ENCODE peak calls at places on chromosomes 5 and 9, in six cellular contexts. R is Peyer's patch, D is heart left ventricle, E is K562, U is HCT116, N is IMR-90. W is an unnamed sample. For H3K4me1 and H3K9me3, the result is how much of the 10 kb centered on the place peaks cover.

GRCh38 chr5:142743677-142744441 is 26.3 kb upstream of the ARHGAP26 start:
- DNase-seq in R (no peak), D (peak), E (no peak), U (no peak), N (peak), W (no peak)

GRCh38 chr5:96433066-96433447 is at the start of gene PCSK1:
- DNase-seq in R (no peak), D (no peak), E (no peak), U (no peak), N (no peak), W (no peak)

GRCh38 chr5:87268126-87268969 is 665 bp downstream of the RASA1 start:
- DNase-seq in R (peak), D (peak), E (peak), U (peak), N (peak), W (peak)

GRCh38 chr9:126722922-126723806 is 81.7 kb upstream of the ZBTB43 start:
- DNase-seq in R (peak), D (peak), E (peak), U (no peak), N (no peak), W (no peak)

GRCh38 chr9:132582786-132583583 is 579 bp downstream of the BARHL1 start:
- DNase-seq in R (no peak), D (no peak), E (no peak), U (no peak), N (no peak), W (no peak)

GRCh38 chr9:121895836-121896544 is 197.1 kb downstream of the TTLL11 start:
- DNase-seq in R (no peak), D (peak), E (no peak), U (no peak), N (peak), W (no peak)

GRCh38 chr5:16590685-16591084 is 26.1 kb downstream of the RETREG1 start:
- DNase-seq in R (no peak), D (no peak), E (no peak), U (no peak), N (no peak), W (no peak)

GRCh38 chr9:126502417-126503332 is 111.1 kb upstream of the LMX1B start:
- DNase-seq in R (no peak), D (no peak), E (no peak), U (no peak), N (no peak), W (no peak)

GRCh38 chr9:127776195-127776918 is 2.1 kb downstream of the SH2D3C start:
- DNase-seq in R (peak), D (no peak), E (peak), U (no peak), N (no peak), W (no peak)

GRCh38 chr5:170434953-170435605 is 45.9 kb upstream of the KCNMB1 start:
- DNase-seq in R (peak), D (peak), E (peak), U (peak), N (peak), W (peak)

GRCh38 chr9:123453904-123454321 is 97.9 kb downstream of the CRB2 start:
- DNase-seq in R (no peak), D (peak), E (no peak), U (no peak), N (no peak), W (no peak)

GRCh38 chr5:98201006-98201620 is 572.4 kb upstream of the RGMB start:
- DNase-seq in R (no peak), D (no peak), E (no peak), U (no peak), N (peak), W (no peak)

GRCh38 chr5:153959134-153959957 is 79.4 kb downstream of the FAM114A2 start:
- DNase-seq in R (no peak), D (no peak), E (no peak), U (no peak), N (peak), W (no peak)

GRCh38 chr5:149633671-149634350 is 52.5 kb downstream of the ARHGEF37 start:
- DNase-seq in R (no peak), D (no peak), E (no peak), U (no peak), N (peak), W (peak)

GRCh38 chr5:141989720-141990119 is 20.8 kb downstream of the RNF14 start:
- DNase-seq in R (no peak), D (no peak), E (no peak), U (no peak), N (no peak), W (no peak)

GRCh38 chr9:137449931-137450537 is 8.9 kb upstream of the ENTPD8 start:
- DNase-seq in R (no peak), D (no peak), E (no peak), U (no peak), N (no peak), W (no peak)

GRCh38 chr9:4315582-4316215 is 15.8 kb upstream of the GLIS3 start:
- DNase-seq in R (peak), D (peak), E (peak), U (peak), N (peak), W (no peak)

GRCh38 chr9:126953089-126953809 is 38.7 kb downstream of the RALGPS1 start:
- DNase-seq in R (no peak), D (no peak), E (no peak), U (no peak), N (peak), W (no peak)

GRCh38 chr5:31614147-31615030 is 24.5 kb upstream of the PDZD2 start:
- DNase-seq in R (no peak), D (no peak), E (no peak), U (no peak), N (no peak), W (no peak)

GRCh38 chr5:175325681-175326080 is 118.3 kb downstream of the DRD1 start:
- DNase-seq in R (no peak), D (no peak), E (no peak), U (no peak), N (peak), W (no peak)

GRCh38 chr5:92353107-92354030 is 970.3 kb upstream of the ARRDC3 start:
- DNase-seq in R (no peak), D (no peak), E (no peak), U (no peak), N (peak), W (no peak)

GRCh38 chr9:75548871-75549270 is 341.6 kb upstream of the PCSK5 start:
- DNase-seq in R (no peak), D (no peak), E (no peak), U (no peak), N (no peak), W (no peak)

GRCh38 chr9:75552941-75553340 is 337.5 kb upstream of the PCSK5 start:
- DNase-seq in R (no peak), D (no peak), E (no peak), U (no peak), N (no peak), W (no peak)

DNA sequence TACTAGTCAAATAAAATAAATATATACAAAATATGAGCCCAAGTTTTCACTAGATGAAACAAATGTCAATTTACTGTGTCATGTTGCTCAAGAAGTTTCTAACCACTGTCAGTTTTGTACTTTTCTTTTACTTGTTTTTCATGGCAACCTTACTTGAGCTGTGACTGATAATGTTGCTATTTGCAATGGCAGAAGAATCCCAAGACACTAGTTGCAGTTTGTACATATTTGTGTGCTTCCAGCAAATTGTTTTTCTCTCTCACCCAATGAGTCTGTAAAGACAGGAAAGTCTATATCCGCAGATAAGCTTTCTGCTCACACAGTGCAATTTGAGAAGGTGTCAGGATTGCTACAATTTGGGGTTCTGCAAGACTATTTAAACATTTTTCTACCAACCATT is 338.6 kb upstream of the PCSK5 start:
- DNase-seq in R (no peak), D (no peak), E (no peak), U (no peak), N (no peak), W (no peak)
- H3K4me1 ChIP-seq in R (under half), D (under half), E (under half), U (under half), N (under half), W (under half)

DNA sequence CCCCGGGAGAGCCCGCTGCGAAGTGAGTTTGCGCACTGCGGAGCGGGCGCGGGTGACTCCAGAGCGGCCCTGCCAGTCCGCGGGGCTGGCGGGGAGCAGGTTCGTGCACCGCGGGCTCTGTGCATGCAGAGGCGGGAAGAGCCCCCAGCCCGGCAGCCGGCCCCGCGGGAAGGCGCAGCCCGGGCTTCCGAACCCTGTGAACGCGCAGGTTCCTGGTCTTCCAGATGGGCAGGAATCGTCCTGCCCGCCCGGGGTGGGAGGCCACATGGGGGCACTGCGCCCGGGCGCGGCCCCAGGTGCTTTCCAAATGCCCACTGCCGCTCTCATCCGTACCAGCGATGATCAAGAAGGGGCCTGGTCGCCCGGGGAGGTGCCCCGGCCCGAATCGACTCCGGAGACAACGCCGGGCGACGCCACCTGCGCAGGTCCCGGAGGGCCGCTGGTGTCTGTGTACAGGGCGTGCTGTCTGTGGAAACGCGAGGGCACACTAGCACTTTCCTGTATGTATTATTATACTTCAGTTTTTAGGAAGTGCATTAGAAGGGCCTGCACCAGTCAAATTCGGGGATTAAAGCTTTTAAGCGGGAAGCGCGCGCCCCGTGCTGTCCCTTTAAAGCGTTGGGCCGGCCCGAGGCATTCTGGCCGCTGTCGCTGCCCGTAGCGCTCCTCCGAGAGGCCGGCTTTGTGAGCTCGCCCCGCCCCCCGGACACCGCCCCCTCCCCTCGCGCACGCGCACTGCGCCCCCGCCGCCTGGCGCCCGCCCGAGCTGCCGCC is at the start of gene WDR5:
- DNase-seq in R (peak), D (peak), E (peak), U (peak), N (peak), W (peak)
- TF ChIP-seq POLR2A in R (no peak), D (no peak), E (peak), U (no peak), N (no peak), W (peak)

GRCh38 chr5:23445573-23445972 is 61.8 kb upstream of the PRDM9 start:
- DNase-seq in R (no peak), D (no peak), E (no peak), U (no peak), N (no peak), W (no peak)
- H3K9me3 ChIP-seq in R (under half), D (under half), E (under half), U (under half), N (under half), W (under half)

GRCh38 chr5:120567066-120567465 is 103.0 kb downstream of the PRR16 start:
- DNase-seq in R (no peak), D (no peak), E (no peak), U (no peak), N (no peak), W (no peak)

GRCh38 chr5:120567921-120568320 is 103.8 kb downstream of the PRR16 start:
- DNase-seq in R (no peak), D (no peak), E (no peak), U (no peak), N (no peak), W (no peak)

GRCh38 chr5:120564013-120564412 is 99.9 kb downstream of the PRR16 start:
- DNase-seq in R (no peak), D (no peak), E (no peak), U (no peak), N (no peak), W (no peak)

DNA sequence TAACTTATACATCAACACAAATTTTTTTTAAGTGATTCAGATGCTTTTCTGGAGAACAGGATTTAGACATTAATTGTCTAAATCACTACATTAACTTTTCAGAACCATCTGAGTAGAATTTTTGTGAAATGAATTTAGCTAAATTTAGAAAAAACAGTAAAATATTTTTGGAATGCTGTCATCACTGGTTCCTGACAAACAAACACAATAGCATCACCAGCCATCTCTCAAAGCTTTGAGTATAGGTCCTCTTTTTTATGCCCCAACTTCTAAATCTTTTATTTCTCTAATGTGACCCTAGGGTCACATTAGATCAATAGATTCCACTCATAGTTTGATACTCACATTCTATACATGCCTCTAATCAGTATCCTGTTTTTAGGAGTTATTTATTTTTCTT is 104.6 kb downstream of the PRR16 start:
- DNase-seq in R (no peak), D (no peak), E (no peak), U (no peak), N (peak), W (no peak)
- H3K4me1 ChIP-seq in R (under half), D (under half), E (under half), U (under half), N (under half), W (under half)

DNA sequence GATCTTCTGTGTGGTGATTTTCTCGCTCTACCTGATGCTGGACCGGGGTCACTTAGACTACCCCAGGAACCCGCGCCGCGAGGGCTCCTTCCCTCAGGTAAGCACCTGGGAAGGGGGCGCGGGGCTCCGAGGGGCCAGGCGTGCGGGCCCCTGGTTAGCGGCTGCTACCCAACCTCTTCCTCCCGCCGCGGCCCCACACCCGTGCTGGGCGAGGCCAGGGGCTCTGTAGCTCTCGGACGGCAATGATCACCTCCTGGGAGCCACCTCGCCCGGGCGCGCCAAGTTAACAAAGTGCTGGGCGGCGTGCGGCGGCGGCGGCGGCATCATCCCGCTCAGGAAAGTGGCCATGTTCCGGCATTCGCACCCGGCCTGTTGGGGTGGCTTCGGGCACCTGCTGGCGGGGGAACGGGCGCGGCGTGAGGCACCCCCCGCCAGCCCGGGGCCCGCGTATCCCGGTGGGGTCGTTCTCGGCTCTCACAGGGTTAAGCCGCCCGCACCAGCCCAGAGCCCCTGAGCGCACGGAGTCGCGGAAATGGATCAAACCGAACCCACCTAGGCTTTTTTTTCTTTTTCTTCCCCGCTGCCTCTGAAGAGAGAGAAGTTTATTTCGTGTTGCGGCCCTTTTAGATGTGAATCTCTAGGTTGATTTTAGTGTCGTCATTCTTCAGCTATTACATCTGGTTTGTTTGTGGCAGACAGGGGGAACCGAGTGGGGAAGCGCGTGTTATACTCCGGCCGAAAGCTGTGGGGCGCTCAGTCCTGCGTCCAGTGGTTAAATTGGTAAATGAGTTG is 925 bp downstream of the MAN2A1 start:
- DNase-seq in R (peak), D (peak), E (peak), U (peak), N (peak), W (peak)
- TF ChIP-seq POLR2A in R (peak), D (no peak), E (no peak), U (no peak), N (no peak), W (no peak)

GRCh38 chr9:94879230-94879629 is 152.7 kb downstream of the AOPEP start:
- DNase-seq in R (no peak), D (no peak), E (no peak), U (no peak), N (no peak), W (no peak)
- H3K9me3 ChIP-seq in R (under half), D (under half), E (under half), U (under half), N (under half), W (under half)

DNA sequence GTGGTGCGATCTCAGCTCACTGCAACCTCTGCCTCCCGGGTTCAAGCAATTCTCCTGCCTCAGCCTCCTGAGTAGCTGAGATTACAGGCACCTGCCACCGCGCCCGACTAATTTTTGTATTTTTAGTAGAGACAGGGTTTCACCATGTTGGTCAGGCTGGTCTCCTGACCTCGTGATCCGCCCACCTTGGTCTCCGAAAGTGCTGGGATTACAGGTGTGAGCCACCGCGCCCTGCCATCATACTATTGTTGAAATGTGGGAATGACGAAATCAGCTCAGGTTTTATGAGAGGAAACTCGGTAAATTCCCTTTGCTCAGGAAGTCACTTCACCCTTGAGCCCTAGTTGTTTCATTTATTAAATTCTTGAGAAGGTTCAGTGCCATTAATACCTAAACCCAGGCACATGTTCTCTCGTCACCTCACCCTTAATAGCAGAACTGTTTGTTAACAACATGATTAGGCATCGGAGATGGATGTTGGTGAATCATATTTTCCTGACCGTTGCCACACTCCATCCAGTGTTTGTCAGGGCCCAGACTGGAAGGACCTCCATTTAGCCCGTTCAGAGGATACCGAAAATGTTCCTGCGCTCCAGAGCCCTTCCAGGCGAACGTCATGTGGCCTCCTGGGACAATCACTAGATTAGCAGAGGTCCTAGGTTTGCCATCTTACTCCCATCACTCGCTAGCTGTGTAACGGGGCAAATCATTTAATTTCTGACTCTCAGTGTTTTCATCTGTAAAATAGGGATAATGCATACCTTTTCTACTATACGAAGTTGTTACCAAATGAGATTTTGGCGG is 20.0 kb upstream of the CREBRF start:
- DNase-seq in R (peak), D (no peak), E (no peak), U (no peak), N (no peak), W (no peak)
- H3K4me1 ChIP-seq in R (under half), D (under half), E (under half), U (under half), N (under half), W (under half)

W was measured in suprapubic skin.